ENCODE peak calls at places on chromosome 17, in eight cellular contexts. G is COR-L47; B is fibroblast of the aortic adventitia; M is T-helper 2 cell; H is fibroblast of mammary gland; V is fibroblast of gingiva; P is A673; T is activated T-cell treated with anti-CD3 and anti-CD28 coated beads, Interleukin-2, amount 50 U/mL, for 24 hours. A is an unnamed sample.

GRCh38 chr17:50266384-50267073 is 7.7 kb upstream of the TMEM92 start:
- DNase-seq in V (peak; percentile 80), H (peak; percentile 90), G (peak; percentile 64), B (peak; percentile 89), P (no peak), M (no peak), T (peak; percentile 20), A (no peak)

GRCh38 chr17:67959510-67959909 is 36.8 kb downstream of the C17orf58 start:
- DNase-seq in M (no peak), G (no peak), H (no peak), V (no peak), T (no peak), B (no peak), P (no peak), A (no peak)

GRCh38 chr17:3870871-3871306 is 22.0 kb downstream of the CAMKK1 start:
- DNase-seq in G (peak; percentile 30), B (peak; percentile 36), P (peak; percentile 73), T (no peak), V (no peak), M (no peak), H (no peak), A (no peak)

GRCh38 chr17:16820979-16821543 is 131.0 kb downstream of the CCDC144A start:
- DNase-seq in P (no peak), B (no peak), M (no peak), V (no peak), G (no peak), H (no peak), T (no peak), A (no peak)

GRCh38 chr17:29687601-29688000 is 64.9 kb upstream of the CORO6 start:
- DNase-seq in T (no peak), V (no peak), B (no peak), M (no peak), H (no peak), P (no peak), G (no peak), A (no peak)

GRCh38 chr17:44069974-44070454 is 521 bp upstream of the G6PC3 start:
- DNase-seq in H (peak; percentile 43), T (no peak), P (peak; percentile 38), V (no peak), B (peak; percentile 11), M (no peak), G (no peak), A (peak; percentile 78)

GRCh38 chr17:68783861-68784260 is 171.3 kb downstream of the ABCA8 start:
- DNase-seq in B (peak; percentile 19), G (no peak), T (no peak), V (peak; percentile 13), H (no peak), P (no peak), M (no peak), A (no peak)

GRCh38 chr17:4807534-4808377 is 804 bp downstream of the PLD2 start:
- DNase-seq in B (no peak), P (no peak), M (no peak), H (no peak), V (no peak), T (peak; percentile 35), G (no peak), A (no peak)

GRCh38 chr17:76710863-76711611 is at the start of gene MXRA7:
- DNase-seq in G (peak; percentile 37), M (peak; percentile 33), B (peak; percentile 61), T (peak; percentile 77), P (peak; percentile 70), H (peak; percentile 56), V (peak; percentile 68), A (peak; percentile 98)